ENCODE peak calls at places on chromosomes 7 and 10, in nine cellular contexts. One of them, this sample, is unnamed.

GRCh38 chr10:43187213-43187612 is 49.0 kb downstream of the CSGALNACT2 start:
- DNase-seq in T-helper 9 cell: no peak
- DNase-seq in cardiac fibroblast: no peak
- DNase-seq in frontal cortex: no peak
- DNase-seq in activated CD8-positive, alpha-beta memory T cell treated with anti-CD3 and anti-CD28 coated beads for 48 hours: no peak
- DNase-seq in Right ventricle myocardium superior: no peak
- DNase-seq in Karpas-422: no peak
- DNase-seq in stimulated activated CD8-positive, alpha-beta memory T cell treated with anti-CD3 and anti-CD28 coated beads, Interleukin-2, amount 100 ng/mL, for 1 hour: no peak
- DNase-seq in neuronal stem cell: no peak
- DNase-seq in this sample: no peak

GRCh38 chr10:100864981-100865380 is 47.8 kb upstream of the SLF2 start:
- DNase-seq in T-helper 9 cell: no peak
- DNase-seq in cardiac fibroblast: no peak
- DNase-seq in frontal cortex: no peak
- DNase-seq in activated CD8-positive, alpha-beta memory T cell treated with anti-CD3 and anti-CD28 coated beads for 48 hours: no peak
- DNase-seq in Right ventricle myocardium superior: no peak
- DNase-seq in Karpas-422: no peak
- DNase-seq in stimulated activated CD8-positive, alpha-beta memory T cell treated with anti-CD3 and anti-CD28 coated beads, Interleukin-2, amount 100 ng/mL, for 1 hour: no peak
- DNase-seq in neuronal stem cell: no peak
- DNase-seq in this sample: no peak

GRCh38 chr10:10462116-10462515 is 555.6 kb upstream of the CELF2 start:
- DNase-seq in T-helper 9 cell: no peak
- DNase-seq in cardiac fibroblast: no peak
- DNase-seq in frontal cortex: no peak
- DNase-seq in activated CD8-positive, alpha-beta memory T cell treated with anti-CD3 and anti-CD28 coated beads for 48 hours: no peak
- DNase-seq in Right ventricle myocardium superior: no peak
- DNase-seq in Karpas-422: no peak
- DNase-seq in stimulated activated CD8-positive, alpha-beta memory T cell treated with anti-CD3 and anti-CD28 coated beads, Interleukin-2, amount 100 ng/mL, for 1 hour: no peak
- DNase-seq in neuronal stem cell: no peak
- DNase-seq in this sample: no peak

GRCh38 chr7:112946350-112946749 is 140.3 kb downstream of the GPR85 start:
- DNase-seq in T-helper 9 cell: no peak
- DNase-seq in cardiac fibroblast: no peak
- DNase-seq in frontal cortex: no peak
- DNase-seq in activated CD8-positive, alpha-beta memory T cell treated with anti-CD3 and anti-CD28 coated beads for 48 hours: no peak
- DNase-seq in Right ventricle myocardium superior: no peak
- DNase-seq in Karpas-422: no peak
- DNase-seq in stimulated activated CD8-positive, alpha-beta memory T cell treated with anti-CD3 and anti-CD28 coated beads, Interleukin-2, amount 100 ng/mL, for 1 hour: no peak
- DNase-seq in neuronal stem cell: no peak
- DNase-seq in this sample: no peak

GRCh38 chr10:90652519-90652918 is 205.3 kb downstream of the HTR7 start:
- DNase-seq in T-helper 9 cell: no peak
- DNase-seq in cardiac fibroblast: peak
- DNase-seq in frontal cortex: no peak
- DNase-seq in activated CD8-positive, alpha-beta memory T cell treated with anti-CD3 and anti-CD28 coated beads for 48 hours: no peak
- DNase-seq in Right ventricle myocardium superior: no peak
- DNase-seq in Karpas-422: no peak
- DNase-seq in stimulated activated CD8-positive, alpha-beta memory T cell treated with anti-CD3 and anti-CD28 coated beads, Interleukin-2, amount 100 ng/mL, for 1 hour: no peak
- DNase-seq in neuronal stem cell: no peak
- DNase-seq in this sample: no peak

GRCh38 chr10:63521389-63522128 is at the start of gene REEP3:
- DNase-seq in T-helper 9 cell: peak
- DNase-seq in cardiac fibroblast: peak
- DNase-seq in frontal cortex: peak
- DNase-seq in activated CD8-positive, alpha-beta memory T cell treated with anti-CD3 and anti-CD28 coated beads for 48 hours: peak
- DNase-seq in Right ventricle myocardium superior: peak
- DNase-seq in Karpas-422: peak
- DNase-seq in stimulated activated CD8-positive, alpha-beta memory T cell treated with anti-CD3 and anti-CD28 coated beads, Interleukin-2, amount 100 ng/mL, for 1 hour: peak
- DNase-seq in neuronal stem cell: peak
- DNase-seq in this sample: peak

GRCh38 chr7:91416485-91416884 is 152.3 kb downstream of the FZD1 start:
- DNase-seq in T-helper 9 cell: no peak
- DNase-seq in cardiac fibroblast: no peak
- DNase-seq in frontal cortex: no peak
- DNase-seq in activated CD8-positive, alpha-beta memory T cell treated with anti-CD3 and anti-CD28 coated beads for 48 hours: no peak
- DNase-seq in Right ventricle myocardium superior: no peak
- DNase-seq in Karpas-422: peak
- DNase-seq in stimulated activated CD8-positive, alpha-beta memory T cell treated with anti-CD3 and anti-CD28 coated beads, Interleukin-2, amount 100 ng/mL, for 1 hour: no peak
- DNase-seq in neuronal stem cell: no peak
- DNase-seq in this sample: no peak

GRCh38 chr7:28329616-28330373 is 82.5 kb upstream of the CREB5 start:
- DNase-seq in T-helper 9 cell: no peak
- DNase-seq in cardiac fibroblast: peak
- DNase-seq in frontal cortex: no peak
- DNase-seq in activated CD8-positive, alpha-beta memory T cell treated with anti-CD3 and anti-CD28 coated beads for 48 hours: no peak
- DNase-seq in Right ventricle myocardium superior: peak
- DNase-seq in Karpas-422: peak
- DNase-seq in stimulated activated CD8-positive, alpha-beta memory T cell treated with anti-CD3 and anti-CD28 coated beads, Interleukin-2, amount 100 ng/mL, for 1 hour: peak
- DNase-seq in neuronal stem cell: no peak
- DNase-seq in this sample: no peak

GRCh38 chr7:55335151-55335550 is 30.0 kb upstream of the LANCL2 start:
- DNase-seq in T-helper 9 cell: no peak
- DNase-seq in cardiac fibroblast: no peak
- DNase-seq in frontal cortex: no peak
- DNase-seq in activated CD8-positive, alpha-beta memory T cell treated with anti-CD3 and anti-CD28 coated beads for 48 hours: no peak
- DNase-seq in Right ventricle myocardium superior: no peak
- DNase-seq in Karpas-422: no peak
- DNase-seq in stimulated activated CD8-positive, alpha-beta memory T cell treated with anti-CD3 and anti-CD28 coated beads, Interleukin-2, amount 100 ng/mL, for 1 hour: no peak
- DNase-seq in neuronal stem cell: no peak
- DNase-seq in this sample: no peak

GRCh38 chr7:16801111-16801542 is 3.7 kb downstream of the AGR2 start:
- DNase-seq in T-helper 9 cell: no peak
- DNase-seq in cardiac fibroblast: peak
- DNase-seq in frontal cortex: peak
- DNase-seq in activated CD8-positive, alpha-beta memory T cell treated with anti-CD3 and anti-CD28 coated beads for 48 hours: no peak
- DNase-seq in Right ventricle myocardium superior: no peak
- DNase-seq in Karpas-422: peak
- DNase-seq in stimulated activated CD8-positive, alpha-beta memory T cell treated with anti-CD3 and anti-CD28 coated beads, Interleukin-2, amount 100 ng/mL, for 1 hour: no peak
- DNase-seq in neuronal stem cell: peak
- DNase-seq in this sample: no peak

GRCh38 chr10:133565441-133566294 is at the start of gene SYCE1:
- DNase-seq in T-helper 9 cell: no peak
- DNase-seq in cardiac fibroblast: no peak
- DNase-seq in frontal cortex: peak
- DNase-seq in activated CD8-positive, alpha-beta memory T cell treated with anti-CD3 and anti-CD28 coated beads for 48 hours: no peak
- DNase-seq in Right ventricle myocardium superior: peak
- DNase-seq in Karpas-422: no peak
- DNase-seq in stimulated activated CD8-positive, alpha-beta memory T cell treated with anti-CD3 and anti-CD28 coated beads, Interleukin-2, amount 100 ng/mL, for 1 hour: no peak
- DNase-seq in neuronal stem cell: no peak
- DNase-seq in this sample: no peak

GRCh38 chr10:113001599-113002448 is 51.8 kb downstream of the TCF7L2 start:
- DNase-seq in T-helper 9 cell: no peak
- DNase-seq in cardiac fibroblast: no peak
- DNase-seq in frontal cortex: no peak
- DNase-seq in activated CD8-positive, alpha-beta memory T cell treated with anti-CD3 and anti-CD28 coated beads for 48 hours: no peak
- DNase-seq in Right ventricle myocardium superior: no peak
- DNase-seq in Karpas-422: no peak
- DNase-seq in stimulated activated CD8-positive, alpha-beta memory T cell treated with anti-CD3 and anti-CD28 coated beads, Interleukin-2, amount 100 ng/mL, for 1 hour: no peak
- DNase-seq in neuronal stem cell: no peak
- DNase-seq in this sample: no peak

GRCh38 chr7:86844608-86845007 is 200.9 kb downstream of the GRM3 start:
- DNase-seq in T-helper 9 cell: no peak
- DNase-seq in cardiac fibroblast: no peak
- DNase-seq in frontal cortex: no peak
- DNase-seq in activated CD8-positive, alpha-beta memory T cell treated with anti-CD3 and anti-CD28 coated beads for 48 hours: no peak
- DNase-seq in Right ventricle myocardium superior: no peak
- DNase-seq in Karpas-422: no peak
- DNase-seq in stimulated activated CD8-positive, alpha-beta memory T cell treated with anti-CD3 and anti-CD28 coated beads, Interleukin-2, amount 100 ng/mL, for 1 hour: no peak
- DNase-seq in neuronal stem cell: no peak
- DNase-seq in this sample: no peak

GRCh38 chr10:10320981-10321380 is 696.7 kb upstream of the CELF2 start:
- DNase-seq in T-helper 9 cell: no peak
- DNase-seq in cardiac fibroblast: peak
- DNase-seq in frontal cortex: no peak
- DNase-seq in activated CD8-positive, alpha-beta memory T cell treated with anti-CD3 and anti-CD28 coated beads for 48 hours: no peak
- DNase-seq in Right ventricle myocardium superior: no peak
- DNase-seq in Karpas-422: no peak
- DNase-seq in stimulated activated CD8-positive, alpha-beta memory T cell treated with anti-CD3 and anti-CD28 coated beads, Interleukin-2, amount 100 ng/mL, for 1 hour: no peak
- DNase-seq in neuronal stem cell: no peak
- DNase-seq in this sample: no peak

GRCh38 chr7:73976761-73977625 is 51.0 kb upstream of the ELN start:
- DNase-seq in T-helper 9 cell: no peak
- DNase-seq in cardiac fibroblast: no peak
- DNase-seq in frontal cortex: no peak
- DNase-seq in activated CD8-positive, alpha-beta memory T cell treated with anti-CD3 and anti-CD28 coated beads for 48 hours: no peak
- DNase-seq in Right ventricle myocardium superior: peak
- DNase-seq in Karpas-422: no peak
- DNase-seq in stimulated activated CD8-positive, alpha-beta memory T cell treated with anti-CD3 and anti-CD28 coated beads, Interleukin-2, amount 100 ng/mL, for 1 hour: no peak
- DNase-seq in neuronal stem cell: no peak
- DNase-seq in this sample: peak

GRCh38 chr10:117462424-117462792 is 80.1 kb upstream of the EMX2 start:
- DNase-seq in T-helper 9 cell: no peak
- DNase-seq in cardiac fibroblast: peak
- DNase-seq in frontal cortex: no peak
- DNase-seq in activated CD8-positive, alpha-beta memory T cell treated with anti-CD3 and anti-CD28 coated beads for 48 hours: no peak
- DNase-seq in Right ventricle myocardium superior: no peak
- DNase-seq in Karpas-422: peak
- DNase-seq in stimulated activated CD8-positive, alpha-beta memory T cell treated with anti-CD3 and anti-CD28 coated beads, Interleukin-2, amount 100 ng/mL, for 1 hour: no peak
- DNase-seq in neuronal stem cell: no peak
- DNase-seq in this sample: peak

GRCh38 chr7:106367018-106367420 is 82.2 kb upstream of the NAMPT start:
- DNase-seq in T-helper 9 cell: no peak
- DNase-seq in cardiac fibroblast: peak
- DNase-seq in frontal cortex: no peak
- DNase-seq in activated CD8-positive, alpha-beta memory T cell treated with anti-CD3 and anti-CD28 coated beads for 48 hours: no peak
- DNase-seq in Right ventricle myocardium superior: no peak
- DNase-seq in Karpas-422: peak
- DNase-seq in stimulated activated CD8-positive, alpha-beta memory T cell treated with anti-CD3 and anti-CD28 coated beads, Interleukin-2, amount 100 ng/mL, for 1 hour: no peak
- DNase-seq in neuronal stem cell: no peak
- DNase-seq in this sample: no peak

GRCh38 chr7:108660465-108660864 is 90.8 kb downstream of the DNAJB9 start:
- DNase-seq in T-helper 9 cell: no peak
- DNase-seq in cardiac fibroblast: peak
- DNase-seq in frontal cortex: peak
- DNase-seq in activated CD8-positive, alpha-beta memory T cell treated with anti-CD3 and anti-CD28 coated beads for 48 hours: no peak
- DNase-seq in Right ventricle myocardium superior: no peak
- DNase-seq in Karpas-422: no peak
- DNase-seq in stimulated activated CD8-positive, alpha-beta memory T cell treated with anti-CD3 and anti-CD28 coated beads, Interleukin-2, amount 100 ng/mL, for 1 hour: no peak
- DNase-seq in neuronal stem cell: peak
- DNase-seq in this sample: no peak

GRCh38 chr7:19747740-19748339 is 25.6 kb downstream of the TMEM196 start:
- DNase-seq in T-helper 9 cell: no peak
- DNase-seq in cardiac fibroblast: peak
- DNase-seq in frontal cortex: peak
- DNase-seq in activated CD8-positive, alpha-beta memory T cell treated with anti-CD3 and anti-CD28 coated beads for 48 hours: no peak
- DNase-seq in Right ventricle myocardium superior: no peak
- DNase-seq in Karpas-422: peak
- DNase-seq in stimulated activated CD8-positive, alpha-beta memory T cell treated with anti-CD3 and anti-CD28 coated beads, Interleukin-2, amount 100 ng/mL, for 1 hour: no peak
- DNase-seq in neuronal stem cell: peak
- DNase-seq in this sample: no peak

GRCh38 chr10:122143238-122143841 is 127.8 kb upstream of the BTBD16 start:
- DNase-seq in T-helper 9 cell: no peak
- DNase-seq in cardiac fibroblast: no peak
- DNase-seq in frontal cortex: no peak
- DNase-seq in activated CD8-positive, alpha-beta memory T cell treated with anti-CD3 and anti-CD28 coated beads for 48 hours: no peak
- DNase-seq in Right ventricle myocardium superior: no peak
- DNase-seq in Karpas-422: no peak
- DNase-seq in stimulated activated CD8-positive, alpha-beta memory T cell treated with anti-CD3 and anti-CD28 coated beads, Interleukin-2, amount 100 ng/mL, for 1 hour: no peak
- DNase-seq in neuronal stem cell: no peak
- DNase-seq in this sample: no peak

GRCh38 chr10:78712147-78712546 is 356.6 kb upstream of the ZMIZ1 start:
- DNase-seq in T-helper 9 cell: no peak
- DNase-seq in cardiac fibroblast: no peak
- DNase-seq in frontal cortex: no peak
- DNase-seq in activated CD8-positive, alpha-beta memory T cell treated with anti-CD3 and anti-CD28 coated beads for 48 hours: no peak
- DNase-seq in Right ventricle myocardium superior: peak
- DNase-seq in Karpas-422: no peak
- DNase-seq in stimulated activated CD8-positive, alpha-beta memory T cell treated with anti-CD3 and anti-CD28 coated beads, Interleukin-2, amount 100 ng/mL, for 1 hour: no peak
- DNase-seq in neuronal stem cell: no peak
- DNase-seq in this sample: peak

GRCh38 chr10:8048281-8049008 is 6.0 kb upstream of the GATA3 start:
- DNase-seq in T-helper 9 cell: peak
- DNase-seq in cardiac fibroblast: no peak
- DNase-seq in frontal cortex: no peak
- DNase-seq in activated CD8-positive, alpha-beta memory T cell treated with anti-CD3 and anti-CD28 coated beads for 48 hours: no peak
- DNase-seq in Right ventricle myocardium superior: no peak
- DNase-seq in Karpas-422: no peak
- DNase-seq in stimulated activated CD8-positive, alpha-beta memory T cell treated with anti-CD3 and anti-CD28 coated beads, Interleukin-2, amount 100 ng/mL, for 1 hour: no peak
- DNase-seq in neuronal stem cell: no peak
- DNase-seq in this sample: no peak

GRCh38 chr10:14665304-14665703 is 109.4 kb downstream of the FAM107B start:
- DNase-seq in T-helper 9 cell: no peak
- DNase-seq in cardiac fibroblast: peak
- DNase-seq in frontal cortex: no peak
- DNase-seq in activated CD8-positive, alpha-beta memory T cell treated with anti-CD3 and anti-CD28 coated beads for 48 hours: no peak
- DNase-seq in Right ventricle myocardium superior: no peak
- DNase-seq in Karpas-422: no peak
- DNase-seq in stimulated activated CD8-positive, alpha-beta memory T cell treated with anti-CD3 and anti-CD28 coated beads, Interleukin-2, amount 100 ng/mL, for 1 hour: no peak
- DNase-seq in neuronal stem cell: no peak
- DNase-seq in this sample: no peak

GRCh38 chr7:94325121-94325475 is 69.6 kb upstream of the COL1A2 start:
- DNase-seq in T-helper 9 cell: no peak
- DNase-seq in cardiac fibroblast: no peak
- DNase-seq in frontal cortex: no peak
- DNase-seq in activated CD8-positive, alpha-beta memory T cell treated with anti-CD3 and anti-CD28 coated beads for 48 hours: no peak
- DNase-seq in Right ventricle myocardium superior: no peak
- DNase-seq in Karpas-422: no peak
- DNase-seq in stimulated activated CD8-positive, alpha-beta memory T cell treated with anti-CD3 and anti-CD28 coated beads, Interleukin-2, amount 100 ng/mL, for 1 hour: no peak
- DNase-seq in neuronal stem cell: no peak
- DNase-seq in this sample: no peak

GRCh38 chr7:133957860-133958259 is 169.3 kb upstream of the LRGUK start:
- DNase-seq in T-helper 9 cell: no peak
- DNase-seq in cardiac fibroblast: no peak
- DNase-seq in frontal cortex: no peak
- DNase-seq in activated CD8-positive, alpha-beta memory T cell treated with anti-CD3 and anti-CD28 coated beads for 48 hours: no peak
- DNase-seq in Right ventricle myocardium superior: no peak
- DNase-seq in Karpas-422: no peak
- DNase-seq in stimulated activated CD8-positive, alpha-beta memory T cell treated with anti-CD3 and anti-CD28 coated beads, Interleukin-2, amount 100 ng/mL, for 1 hour: no peak
- DNase-seq in neuronal stem cell: no peak
- DNase-seq in this sample: no peak